ENCODE peak calls at places on chromosome 17, in seven cellular contexts. D is ELR; Y is breast epithelium; I is stimulated activated CD8-positive, alpha-beta memory T cell treated with anti-CD3 and anti-CD28 coated beads, Interleukin-12 subunit alpha, Interleukin-12 subunit beta, amount 100 ng/mL, for 4 hours; L is HTR-8/SVneo; V is mucosa of gallbladder; N is osteocyte. Q is an unnamed sample.

GRCh38 chr17:82178499-82179290 is 33.9 kb downstream of the CCDC57 start:
- DNase-seq in L (no peak), V (no peak), N (no peak), Y (no peak), D (no peak), I (no peak), Q (no peak)

GRCh38 chr17:37179893-37180292 is 195.9 kb upstream of the C17orf78 start:
- DNase-seq in Y (no peak), D (peak), I (no peak), L (peak), N (no peak), V (no peak), Q (no peak)

GRCh38 chr17:69414408-69415274 is at the start of gene MAP2K6:
- DNase-seq in L (peak), V (peak), D (peak), Y (peak), I (peak), N (no peak), Q (peak)

GRCh38 chr17:79988163-79988971 is 47.3 kb downstream of the TBC1D16 start:
- DNase-seq in N (no peak), Y (no peak), V (peak), D (peak), L (no peak), I (no peak), Q (peak)

GRCh38 chr17:63405741-63406261 is 40.3 kb downstream of the CYB561 start:
- DNase-seq in Y (no peak), I (no peak), L (peak), V (no peak), N (no peak), D (peak), Q (no peak)

GRCh38 chr17:70577456-70577855 is 408.1 kb downstream of the KCNJ2 start:
- DNase-seq in D (no peak), Y (no peak), V (no peak), L (no peak), N (no peak), I (no peak), Q (no peak)

GRCh38 chr17:3527468-3527867 is 30.1 kb downstream of the TRPV3 start:
- DNase-seq in I (no peak), Y (no peak), V (no peak), N (no peak), D (no peak), L (no peak), Q (no peak)

GRCh38 chr17:80780381-80781187 is 211.1 kb upstream of the CHMP6 start:
- DNase-seq in Y (no peak), V (no peak), D (peak), L (no peak), I (no peak), N (no peak), Q (no peak)

GRCh38 chr17:7213895-7214299 is 5.7 kb downstream of the DLG4 start:
- DNase-seq in V (no peak), Y (no peak), I (no peak), D (peak), N (no peak), L (no peak), Q (peak)

GRCh38 chr17:67449065-67449464 is 72.0 kb downstream of the PITPNC1 start:
- DNase-seq in D (no peak), L (no peak), Y (no peak), I (no peak), V (no peak), N (no peak), Q (no peak)

GRCh38 chr17:57817299-57817698 is 32.5 kb downstream of the MRPS23 start:
- DNase-seq in L (no peak), V (no peak), N (no peak), D (no peak), I (no peak), Y (no peak), Q (peak)

GRCh38 chr17:71938340-71939010 is 182.3 kb upstream of the SOX9 start:
- DNase-seq in V (no peak), I (no peak), Y (no peak), L (no peak), D (no peak), N (no peak), Q (no peak)

GRCh38 chr17:15659663-15660062 is 24.4 kb downstream of the TRIM16 start:
- DNase-seq in N (no peak), Y (peak), V (peak), L (no peak), I (no peak), D (no peak), Q (peak)

GRCh38 chr17:7632492-7632894 is 2.6 kb downstream of the SHBG start:
- DNase-seq in V (no peak), Y (no peak), I (no peak), D (peak), L (peak), N (no peak), Q (peak)

GRCh38 chr17:8695916-8696415 is 48.7 kb downstream of the CCDC42 start:
- DNase-seq in D (no peak), N (no peak), L (no peak), I (no peak), V (no peak), Y (no peak), Q (peak)

GRCh38 chr17:38733315-38734234 is 3.4 kb downstream of the CISD3 start:
- DNase-seq in Y (no peak), N (no peak), I (no peak), D (peak), L (no peak), V (no peak), Q (no peak)

GRCh38 chr17:40558300-40558584 is 7.0 kb downstream of the CCR7 start:
- DNase-seq in L (no peak), N (no peak), D (no peak), Y (no peak), I (no peak), V (no peak), Q (no peak)

GRCh38 chr17:7834554-7834890 is 505 bp downstream of the KDM6B start:
- DNase-seq in V (peak), D (no peak), N (no peak), I (no peak), L (no peak), Y (peak), Q (no peak)

GRCh38 chr17:27457731-27458523 is 1.7 kb downstream of the KSR1 start:
- DNase-seq in L (no peak), V (no peak), D (no peak), Y (no peak), I (no peak), N (no peak), Q (peak)

GRCh38 chr17:18028684-18029540 is 10.1 kb downstream of the ATPAF2 start:
- DNase-seq in N (no peak), D (no peak), Y (no peak), V (no peak), L (no peak), I (no peak), Q (peak)

GRCh38 chr17:35214631-35215273 is 20.6 kb upstream of the SLC35G3 start:
- DNase-seq in L (no peak), N (no peak), Y (no peak), I (peak), V (no peak), D (no peak), Q (no peak)

GRCh38 chr17:6701719-6702118 is 11.4 kb downstream of the SLC13A5 start:
- DNase-seq in Y (no peak), V (no peak), D (peak), L (peak), I (no peak), N (no peak), Q (peak)

GRCh38 chr17:740240-741055 is 8.1 kb downstream of the TLCD3A start:
- DNase-seq in V (peak), D (no peak), Y (no peak), I (no peak), N (no peak), L (no peak), Q (no peak)

GRCh38 chr17:48728232-48729231 is at the start of gene HOXB13:
- DNase-seq in N (no peak), Y (no peak), I (no peak), V (no peak), D (peak), L (peak), Q (peak)

GRCh38 chr17:78800132-78800931 is 18.3 kb upstream of the CYTH1 start:
- DNase-seq in V (no peak), L (no peak), N (no peak), I (no peak), Y (no peak), D (no peak), Q (no peak)

GRCh38 chr17:74408262-74408661 is 23.6 kb upstream of the GPRC5C start:
- DNase-seq in I (no peak), N (no peak), Y (no peak), D (peak), V (no peak), L (no peak), Q (peak)

GRCh38 chr17:28185658-28186057 is 133.3 kb upstream of the TMEM97 start:
- DNase-seq in I (no peak), Y (no peak), D (no peak), L (no peak), V (no peak), N (no peak), Q (no peak)

GRCh38 chr17:68981288-68981687 is 26.1 kb upstream of the ABCA8 start:
- DNase-seq in I (no peak), N (no peak), Y (no peak), V (peak), D (peak), L (peak), Q (no peak)

GRCh38 chr17:57485566-57485865 is 229.2 kb downstream of the MSI2 start:
- DNase-seq in N (no peak), Y (no peak), L (no peak), D (no peak), I (no peak), V (no peak), Q (no peak)

GRCh38 chr17:76121932-76122383 is 18.4 kb upstream of the EXOC7 start:
- DNase-seq in V (no peak), D (peak), Y (no peak), N (no peak), I (no peak), L (no peak), Q (peak)

GRCh38 chr17:35725917-35726608 is 5.4 kb upstream of the RASL10B start:
- DNase-seq in N (no peak), L (no peak), D (no peak), Y (no peak), V (no peak), I (no peak), Q (peak)

Q was measured in islet precursor cell.